ENCODE peak calls at places on chromosome 12, in eight cellular contexts. O is IMR-90; E is fibroblast of lung; T is left ventricle myocardium inferior; K is heart left ventricle; M is CD8-positive, alpha-beta T cell; S is ovary; W is brain microvascular endothelial cell. X is an unnamed sample.

GRCh38 chr12:5535531-5535930 is 103.6 kb downstream of the NTF3 start:
- DNase-seq in K (no peak), S (no peak), T (no peak), E (no peak), O (peak; percentile 53), M (no peak), W (no peak), X (no peak)

GRCh38 chr12:125461831-125462230 is 396.6 kb downstream of the AACS start:
- DNase-seq in S (no peak), O (no peak), E (no peak), W (no peak), K (no peak), T (no peak), M (no peak), X (no peak)

GRCh38 chr12:58919271-58920101 is 818 bp downstream of the LRIG3 start:
- DNase-seq in K (peak; percentile 25), E (peak; percentile 68), W (peak; percentile 36), O (peak; percentile 58), T (no peak), M (no peak), S (peak; percentile 63), X (no peak)

GRCh38 chr12:103846415-103846814 is 5.4 kb upstream of the NT5DC3 start:
- DNase-seq in K (no peak), S (no peak), O (no peak), T (no peak), E (no peak), M (no peak), W (no peak), X (no peak)

GRCh38 chr12:96585977-96586376 is 96.6 kb downstream of the CFAP54 start:
- DNase-seq in E (peak; percentile 65), O (no peak), W (no peak), K (no peak), S (no peak), M (no peak), T (no peak), X (no peak)

GRCh38 chr12:3988519-3989217 is 115.5 kb upstream of the PARP11 start:
- DNase-seq in W (no peak), E (no peak), K (no peak), M (no peak), O (no peak), T (no peak), S (no peak), X (no peak)

GRCh38 chr12:132953771-132954170 is 2.3 kb downstream of the ZNF605 start:
- DNase-seq in S (no peak), T (no peak), M (no peak), K (no peak), W (no peak), O (no peak), E (no peak), X (no peak)

GRCh38 chr12:110222433-110222832 is 58.6 kb upstream of the ATP2A2 start:
- DNase-seq in T (no peak), S (no peak), M (no peak), W (no peak), E (no peak), K (no peak), O (no peak), X (no peak)

GRCh38 chr12:11729008-11729407 is 79.5 kb downstream of the ETV6 start:
- DNase-seq in E (no peak), S (no peak), W (no peak), M (no peak), K (no peak), T (no peak), O (no peak), X (no peak)

GRCh38 chr12:132189378-132190011 is 45.2 kb downstream of the NOC4L start:
- DNase-seq in K (peak; percentile 95), W (peak; percentile 79), M (peak; percentile 93), O (peak; percentile 76), E (peak; percentile 88), T (peak; percentile 92), S (peak; percentile 84), X (no peak)

GRCh38 chr12:58925111-58925732 is 4.9 kb upstream of the LRIG3 start:
- DNase-seq in T (no peak), K (no peak), W (peak; percentile 45), O (peak; percentile 32), M (no peak), E (peak; percentile 80), S (no peak), X (no peak)

GRCh38 chr12:131965073-131965472 is 15.3 kb downstream of the EP400 start:
- DNase-seq in W (no peak), S (no peak), K (no peak), E (peak; percentile 11), O (peak; percentile 68), M (no peak), T (no peak), X (no peak)

GRCh38 chr12:9909724-9910123 is 22.4 kb downstream of the CLEC2A start:
- DNase-seq in S (no peak), O (no peak), T (no peak), M (no peak), E (no peak), W (no peak), K (no peak), X (no peak)

GRCh38 chr12:95790025-95790911 is at the start of gene NTN4:
- DNase-seq in M (no peak), S (peak; percentile 60), E (peak; percentile 36), W (peak; percentile 53), T (peak; percentile 73), O (peak; percentile 24), K (peak; percentile 69), X (no peak)

GRCh38 chr12:108633081-108633533 is 587 bp downstream of the SELPLG start:
- DNase-seq in T (no peak), O (no peak), E (no peak), W (no peak), K (no peak), S (no peak), M (no peak), X (no peak)

GRCh38 chr12:25135531-25136154 is 59.3 kb downstream of the DNAI7 start:
- DNase-seq in E (no peak), S (no peak), T (no peak), W (no peak), K (no peak), O (no peak), M (no peak), X (no peak)

GRCh38 chr12:76183459-76184186 is 99.1 kb upstream of the NAP1L1 start:
- DNase-seq in K (no peak), S (no peak), M (no peak), E (peak; percentile 97), O (peak; percentile 99), W (peak; percentile 100), T (no peak), X (no peak)

GRCh38 chr12:120080043-120080400 is 36.5 kb downstream of the RAB35 start:
- DNase-seq in O (no peak), T (no peak), W (no peak), E (no peak), S (no peak), K (no peak), M (no peak), X (no peak)

GRCh38 chr12:48198619-48198973 is 4.5 kb downstream of the OR10AD1 start:
- DNase-seq in O (no peak), W (no peak), S (peak; percentile 67), K (peak; percentile 79), E (peak; percentile 31), M (no peak), T (peak; percentile 53), X (no peak)

GRCh38 chr12:132380646-132381045 is 51.3 kb upstream of the GALNT9 start:
- DNase-seq in K (no peak), T (no peak), W (no peak), M (no peak), E (no peak), O (no peak), S (no peak), X (no peak)

DNA sequence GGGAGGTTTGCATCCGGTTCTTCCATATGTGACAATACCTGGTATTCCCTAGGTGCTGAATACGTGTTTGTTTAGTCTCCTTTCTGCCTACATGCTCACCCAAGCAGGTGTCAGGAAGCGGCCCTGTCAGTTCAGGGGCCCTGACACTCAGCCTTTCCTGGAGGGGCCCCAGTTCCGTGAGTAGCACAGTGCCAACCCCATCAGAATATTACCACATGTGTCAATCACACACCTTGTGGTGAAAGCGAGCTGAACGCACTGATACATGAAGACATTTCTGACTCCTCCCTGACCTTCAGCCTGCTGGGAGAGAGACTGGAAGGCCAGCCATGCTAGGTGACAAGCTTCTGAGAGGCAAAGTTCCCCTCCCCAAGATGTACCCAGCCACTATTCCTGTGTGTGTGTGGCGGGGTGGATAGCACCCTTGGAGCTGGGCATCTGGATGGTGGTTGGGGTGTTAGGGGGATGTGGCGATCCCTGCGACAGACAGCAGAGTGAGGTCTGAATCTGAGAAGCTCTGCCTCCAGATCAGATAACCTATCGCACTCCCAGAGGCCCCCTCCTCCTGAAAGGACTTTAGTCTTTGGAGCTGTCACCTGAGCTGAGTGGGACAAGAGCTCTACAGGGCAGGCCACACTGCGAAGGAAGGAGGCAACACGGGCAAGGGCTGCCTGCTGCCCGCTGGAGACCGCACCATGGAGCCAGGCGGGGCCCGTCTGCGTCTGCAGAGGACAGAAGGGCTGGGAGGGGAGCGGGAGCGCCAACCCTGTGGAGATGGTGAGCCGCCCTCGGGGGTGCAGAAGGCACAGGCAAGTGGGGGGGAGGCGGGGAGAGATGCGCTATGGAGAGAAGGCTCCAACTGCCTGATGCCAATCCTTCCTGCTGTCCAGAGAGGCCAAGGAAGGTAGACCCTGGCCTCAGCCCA is at the start of gene SOAT2:
- DNase-seq in W (no peak), M (peak; percentile 44), S (no peak), E (no peak), T (no peak), O (no peak), K (no peak), X (no peak)
- H3K27ac ChIP-seq in W (no peak within 1 kb of the TSS), M (peak within 1 kb of the TSS; percentile 19), S (no peak within 1 kb of the TSS), E (no peak within 1 kb of the TSS), T (no peak within 1 kb of the TSS), O (no peak within 1 kb of the TSS), K (no peak within 1 kb of the TSS), X (no peak within 1 kb of the TSS)

GRCh38 chr12:20508962-20509361 is 140.6 kb downstream of the PDE3A start:
- DNase-seq in E (no peak), M (no peak), T (no peak), K (no peak), S (no peak), O (no peak), W (no peak), X (no peak)
- H3K27ac ChIP-seq in E (no peak overlapping the region), M (no peak overlapping the region), T (peak overlapping the region; percentile 53), K (peak overlapping the region; percentile 29), S (no peak overlapping the region), O (no peak overlapping the region), W (no peak overlapping the region), X (no peak overlapping the region)

GRCh38 chr12:29350080-29350479 is 30.9 kb downstream of the ERGIC2 start:
- DNase-seq in E (peak; percentile 34), T (no peak), O (peak; percentile 36), W (peak; percentile 4), M (no peak), S (no peak), K (no peak), X (no peak)

GRCh38 chr12:29343022-29343799 is 37.8 kb downstream of the ERGIC2 start:
- DNase-seq in E (peak; percentile 18), T (no peak), K (no peak), S (no peak), W (no peak), O (peak; percentile 3), M (no peak), X (no peak)

GRCh38 chr12:29346764-29347421 is 34.1 kb downstream of the ERGIC2 start:
- DNase-seq in W (no peak), T (no peak), E (peak; percentile 42), K (no peak), S (no peak), M (no peak), O (peak; percentile 3), X (no peak)
- H3K27ac ChIP-seq in W (no peak overlapping the region), T (no peak overlapping the region), E (no peak overlapping the region), K (no peak overlapping the region), S (no peak overlapping the region), M (no peak overlapping the region), O (no peak overlapping the region), X (no peak overlapping the region)

GRCh38 chr12:19712041-19712440 is 272.7 kb downstream of the AEBP2 start:
- DNase-seq in M (no peak), E (peak; percentile 94), K (no peak), W (peak; percentile 86), O (peak; percentile 94), S (no peak), T (no peak), X (no peak)
- H3K27ac ChIP-seq in M (no peak overlapping the region), E (peak overlapping the region; percentile 13), K (peak overlapping the region; percentile 45), W (peak overlapping the region; percentile 48), O (peak overlapping the region; percentile 53), S (no peak overlapping the region), T (no peak overlapping the region), X (no peak overlapping the region)